ENCODE peak calls at places on chromosomes 11 and 22, in eight cellular contexts. One of them, this sample, is unnamed.

GRCh38 chr11:123357990-123358827 is 71.9 kb upstream of the GRAMD1B start:
- DNase-seq in breast epithelium: no peak
- DNase-seq in A549: no peak
- DNase-seq in CD8-positive, alpha-beta T cell: no peak
- DNase-seq in right atrium auricular region: no peak
- DNase-seq in colonic mucosa: no peak
- DNase-seq in uterus: no peak
- DNase-seq in PC-3: peak; percentile 38
- DNase-seq in this sample: no peak

GRCh38 chr22:20131856-20132685 is 467 bp downstream of the ZDHHC8 start:
- DNase-seq in breast epithelium: no peak
- DNase-seq in A549: no peak
- DNase-seq in CD8-positive, alpha-beta T cell: no peak
- DNase-seq in right atrium auricular region: no peak
- DNase-seq in colonic mucosa: no peak
- DNase-seq in uterus: no peak
- DNase-seq in PC-3: no peak
- DNase-seq in this sample: no peak

GRCh38 chr22:38353142-38353629 is 36.0 kb upstream of the CSNK1E start:
- DNase-seq in breast epithelium: no peak
- DNase-seq in A549: peak; percentile 56
- DNase-seq in CD8-positive, alpha-beta T cell: peak; percentile 87
- DNase-seq in right atrium auricular region: peak; percentile 76
- DNase-seq in colonic mucosa: peak; percentile 72
- DNase-seq in uterus: peak; percentile 52
- DNase-seq in PC-3: peak; percentile 63
- DNase-seq in this sample: peak; percentile 26

GRCh38 chr11:10456519-10456918 is 1.5 kb downstream of the AMPD3 start:
- DNase-seq in breast epithelium: no peak
- DNase-seq in A549: no peak
- DNase-seq in CD8-positive, alpha-beta T cell: peak; percentile 52
- DNase-seq in right atrium auricular region: no peak
- DNase-seq in colonic mucosa: no peak
- DNase-seq in uterus: no peak
- DNase-seq in PC-3: no peak
- DNase-seq in this sample: no peak

GRCh38 chr22:38180841-38181452 is 683 bp downstream of the PLA2G6 start:
- DNase-seq in breast epithelium: peak; percentile 66
- DNase-seq in A549: no peak
- DNase-seq in CD8-positive, alpha-beta T cell: peak; percentile 62
- DNase-seq in right atrium auricular region: no peak
- DNase-seq in colonic mucosa: peak; percentile 83
- DNase-seq in uterus: no peak
- DNase-seq in PC-3: peak; percentile 56
- DNase-seq in this sample: no peak

GRCh38 chr11:85431319-85431718 is 195.8 kb downstream of the DLG2 start:
- DNase-seq in breast epithelium: no peak
- DNase-seq in A549: no peak
- DNase-seq in CD8-positive, alpha-beta T cell: no peak
- DNase-seq in right atrium auricular region: no peak
- DNase-seq in colonic mucosa: no peak
- DNase-seq in uterus: no peak
- DNase-seq in PC-3: no peak
- DNase-seq in this sample: no peak

GRCh38 chr11:130874396-130874795 is 41.9 kb downstream of the SNX19 start:
- DNase-seq in breast epithelium: no peak
- DNase-seq in A549: no peak
- DNase-seq in CD8-positive, alpha-beta T cell: no peak
- DNase-seq in right atrium auricular region: no peak
- DNase-seq in colonic mucosa: no peak
- DNase-seq in uterus: no peak
- DNase-seq in PC-3: no peak
- DNase-seq in this sample: no peak

GRCh38 chr11:123654566-123655081 is at the start of gene SCN3B:
- DNase-seq in breast epithelium: peak; percentile 49
- DNase-seq in A549: peak; percentile 72
- DNase-seq in CD8-positive, alpha-beta T cell: no peak
- DNase-seq in right atrium auricular region: no peak
- DNase-seq in colonic mucosa: peak; percentile 73
- DNase-seq in uterus: peak; percentile 43
- DNase-seq in PC-3: peak; percentile 74
- DNase-seq in this sample: peak; percentile 59

GRCh38 chr11:120709808-120710207 is 198.3 kb downstream of the GRIK4 start:
- DNase-seq in breast epithelium: no peak
- DNase-seq in A549: no peak
- DNase-seq in CD8-positive, alpha-beta T cell: no peak
- DNase-seq in right atrium auricular region: peak; percentile 23
- DNase-seq in colonic mucosa: no peak
- DNase-seq in uterus: no peak
- DNase-seq in PC-3: no peak
- DNase-seq in this sample: no peak

GRCh38 chr11:45108070-45109064 is 38.1 kb upstream of the PRDM11 start:
- DNase-seq in breast epithelium: no peak
- DNase-seq in A549: no peak
- DNase-seq in CD8-positive, alpha-beta T cell: peak; percentile 43
- DNase-seq in right atrium auricular region: no peak
- DNase-seq in colonic mucosa: peak; percentile 21
- DNase-seq in uterus: no peak
- DNase-seq in PC-3: no peak
- DNase-seq in this sample: no peak

GRCh38 chr22:28935140-28935539 is 51.8 kb downstream of the ZNRF3 start:
- DNase-seq in breast epithelium: no peak
- DNase-seq in A549: no peak
- DNase-seq in CD8-positive, alpha-beta T cell: no peak
- DNase-seq in right atrium auricular region: no peak
- DNase-seq in colonic mucosa: no peak
- DNase-seq in uterus: no peak
- DNase-seq in PC-3: no peak
- DNase-seq in this sample: no peak

GRCh38 chr22:28937206-28938025 is 54.0 kb downstream of the ZNRF3 start:
- DNase-seq in breast epithelium: no peak
- DNase-seq in A549: no peak
- DNase-seq in CD8-positive, alpha-beta T cell: no peak
- DNase-seq in right atrium auricular region: no peak
- DNase-seq in colonic mucosa: no peak
- DNase-seq in uterus: no peak
- DNase-seq in PC-3: no peak
- DNase-seq in this sample: no peak

GRCh38 chr22:28934026-28934425 is 50.7 kb downstream of the ZNRF3 start:
- DNase-seq in breast epithelium: no peak
- DNase-seq in A549: no peak
- DNase-seq in CD8-positive, alpha-beta T cell: no peak
- DNase-seq in right atrium auricular region: no peak
- DNase-seq in colonic mucosa: no peak
- DNase-seq in uterus: no peak
- DNase-seq in PC-3: no peak
- DNase-seq in this sample: no peak

GRCh38 chr22:28936200-28936599 is 52.8 kb downstream of the ZNRF3 start:
- DNase-seq in breast epithelium: no peak
- DNase-seq in A549: no peak
- DNase-seq in CD8-positive, alpha-beta T cell: no peak
- DNase-seq in right atrium auricular region: no peak
- DNase-seq in colonic mucosa: no peak
- DNase-seq in uterus: no peak
- DNase-seq in PC-3: no peak
- DNase-seq in this sample: no peak

DNA sequence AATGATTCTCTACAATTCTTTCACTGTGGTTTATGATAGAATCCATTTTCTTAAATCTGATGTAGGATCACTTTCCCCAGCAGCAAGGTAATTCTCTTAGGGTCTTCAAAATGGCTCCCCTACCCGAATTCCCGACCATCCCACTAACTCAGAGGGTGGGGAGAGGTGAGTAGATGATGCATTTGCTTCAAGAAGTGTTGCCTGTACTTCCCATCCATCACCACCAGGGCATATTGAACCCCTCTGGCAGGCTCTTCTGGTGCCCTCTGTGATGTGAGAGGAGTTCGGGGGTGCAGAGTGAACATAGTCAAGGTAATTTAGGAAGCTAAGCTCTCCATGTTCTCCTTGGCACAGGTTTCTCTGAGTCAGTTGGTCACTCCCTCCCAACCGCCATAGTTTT is 52.3 kb downstream of the ZNRF3 start:
- DNase-seq in breast epithelium: no peak
- DNase-seq in A549: no peak
- DNase-seq in CD8-positive, alpha-beta T cell: no peak
- DNase-seq in right atrium auricular region: no peak
- DNase-seq in colonic mucosa: no peak
- DNase-seq in uterus: no peak
- DNase-seq in PC-3: no peak
- DNase-seq in this sample: no peak
- TF ChIP-seq CTCF in breast epithelium: no peak
- TF ChIP-seq CTCF in A549: no peak
- TF ChIP-seq CTCF in CD8-positive, alpha-beta T cell: peak; percentile 19
- TF ChIP-seq CTCF in right atrium auricular region: no peak
- TF ChIP-seq CTCF in colonic mucosa: no peak
- TF ChIP-seq CTCF in uterus: no peak
- TF ChIP-seq CTCF in PC-3: peak; percentile 24
- TF ChIP-seq CTCF in this sample: peak; percentile 57

GRCh38 chr22:31933816-31934482 is 10.4 kb upstream of the YWHAH start:
- DNase-seq in breast epithelium: no peak
- DNase-seq in A549: no peak
- DNase-seq in CD8-positive, alpha-beta T cell: no peak
- DNase-seq in right atrium auricular region: no peak
- DNase-seq in colonic mucosa: no peak
- DNase-seq in uterus: no peak
- DNase-seq in PC-3: no peak
- DNase-seq in this sample: no peak

GRCh38 chr22:31933406-31933805 is 10.9 kb upstream of the YWHAH start:
- DNase-seq in breast epithelium: no peak
- DNase-seq in A549: no peak
- DNase-seq in CD8-positive, alpha-beta T cell: no peak
- DNase-seq in right atrium auricular region: no peak
- DNase-seq in colonic mucosa: no peak
- DNase-seq in uterus: no peak
- DNase-seq in PC-3: no peak
- DNase-seq in this sample: no peak

GRCh38 chr22:31938258-31938657 is 6.1 kb upstream of the YWHAH start:
- DNase-seq in breast epithelium: no peak
- DNase-seq in A549: no peak
- DNase-seq in CD8-positive, alpha-beta T cell: no peak
- DNase-seq in right atrium auricular region: no peak
- DNase-seq in colonic mucosa: no peak
- DNase-seq in uterus: no peak
- DNase-seq in PC-3: no peak
- DNase-seq in this sample: no peak

GRCh38 chr22:31937328-31937727 is 7.0 kb upstream of the YWHAH start:
- DNase-seq in breast epithelium: no peak
- DNase-seq in A549: no peak
- DNase-seq in CD8-positive, alpha-beta T cell: no peak
- DNase-seq in right atrium auricular region: no peak
- DNase-seq in colonic mucosa: no peak
- DNase-seq in uterus: no peak
- DNase-seq in PC-3: no peak
- DNase-seq in this sample: no peak

DNA sequence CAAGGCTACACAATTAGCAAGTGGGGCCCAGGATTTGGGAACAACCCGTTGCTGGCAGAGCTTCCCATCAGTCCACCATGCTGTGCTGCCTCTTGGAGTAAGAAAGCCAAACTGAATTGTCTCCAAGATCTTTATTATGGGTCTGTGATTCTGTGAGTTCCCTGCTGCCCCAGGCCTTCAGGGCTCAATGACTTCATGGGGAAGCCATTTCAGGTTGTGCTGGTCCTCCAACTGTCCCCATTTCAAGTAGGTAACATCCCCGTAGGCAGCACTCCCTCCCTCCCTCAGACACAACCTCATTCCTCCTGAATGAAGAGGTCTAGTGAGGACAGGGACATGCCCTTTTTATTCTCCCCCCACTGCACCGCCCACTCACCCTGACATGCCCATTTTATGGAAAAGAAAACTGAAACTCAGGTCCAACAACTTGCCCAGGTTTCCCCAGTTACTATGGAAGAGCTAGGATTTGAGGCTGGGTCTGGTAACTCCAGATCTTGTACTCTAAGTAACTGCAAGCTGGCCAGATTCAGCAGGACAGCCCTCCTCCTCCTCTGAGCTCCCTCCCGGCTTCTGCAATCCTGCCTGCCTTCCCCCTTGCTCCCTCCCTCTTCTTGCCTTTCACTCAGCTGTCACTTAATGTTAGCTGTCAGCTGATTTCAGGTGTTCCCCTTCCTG is 8.2 kb upstream of the YWHAH start:
- DNase-seq in breast epithelium: no peak
- DNase-seq in A549: no peak
- DNase-seq in CD8-positive, alpha-beta T cell: no peak
- DNase-seq in right atrium auricular region: no peak
- DNase-seq in colonic mucosa: no peak
- DNase-seq in uterus: no peak
- DNase-seq in PC-3: no peak
- DNase-seq in this sample: no peak
- H3K4me3 ChIP-seq in breast epithelium: no peak overlapping the region
- H3K4me3 ChIP-seq in A549: no peak overlapping the region
- H3K4me3 ChIP-seq in CD8-positive, alpha-beta T cell: no peak overlapping the region
- H3K4me3 ChIP-seq in right atrium auricular region: no peak overlapping the region
- H3K4me3 ChIP-seq in colonic mucosa: no peak overlapping the region
- H3K4me3 ChIP-seq in uterus: no peak overlapping the region
- H3K4me3 ChIP-seq in PC-3: no peak overlapping the region
- H3K4me3 ChIP-seq in this sample: no peak overlapping the region

GRCh38 chr11:62981743-62982142 is 3.0 kb downstream of the SLC22A6 start:
- DNase-seq in breast epithelium: no peak
- DNase-seq in A549: no peak
- DNase-seq in CD8-positive, alpha-beta T cell: no peak
- DNase-seq in right atrium auricular region: no peak
- DNase-seq in colonic mucosa: no peak
- DNase-seq in uterus: no peak
- DNase-seq in PC-3: no peak
- DNase-seq in this sample: no peak
- TF ChIP-seq CTCF in breast epithelium: no peak
- TF ChIP-seq CTCF in A549: no peak
- TF ChIP-seq CTCF in CD8-positive, alpha-beta T cell: no peak
- TF ChIP-seq CTCF in right atrium auricular region: no peak
- TF ChIP-seq CTCF in colonic mucosa: no peak
- TF ChIP-seq CTCF in uterus: no peak
- TF ChIP-seq CTCF in PC-3: no peak
- TF ChIP-seq CTCF in this sample: no peak

GRCh38 chr11:109914038-109914437 is 179.2 kb upstream of the ZC3H12C start:
- DNase-seq in breast epithelium: no peak
- DNase-seq in A549: no peak
- DNase-seq in CD8-positive, alpha-beta T cell: no peak
- DNase-seq in right atrium auricular region: no peak
- DNase-seq in colonic mucosa: no peak
- DNase-seq in uterus: no peak
- DNase-seq in PC-3: peak; percentile 84
- DNase-seq in this sample: no peak
- H3K4me3 ChIP-seq in breast epithelium: no peak overlapping the region
- H3K4me3 ChIP-seq in A549: no peak overlapping the region
- H3K4me3 ChIP-seq in CD8-positive, alpha-beta T cell: no peak overlapping the region
- H3K4me3 ChIP-seq in right atrium auricular region: no peak overlapping the region
- H3K4me3 ChIP-seq in colonic mucosa: no peak overlapping the region
- H3K4me3 ChIP-seq in uterus: no peak overlapping the region
- H3K4me3 ChIP-seq in PC-3: no peak overlapping the region
- H3K4me3 ChIP-seq in this sample: no peak overlapping the region

GRCh38 chr11:75241036-75241905 is 697 bp downstream of the TPBGL start:
- DNase-seq in breast epithelium: peak; percentile 61
- DNase-seq in A549: peak; percentile 86
- DNase-seq in CD8-positive, alpha-beta T cell: peak; percentile 91
- DNase-seq in right atrium auricular region: peak; percentile 74
- DNase-seq in colonic mucosa: peak; percentile 86
- DNase-seq in uterus: peak; percentile 55
- DNase-seq in PC-3: peak; percentile 94
- DNase-seq in this sample: peak; percentile 74
- TF ChIP-seq CTCF in breast epithelium: no peak
- TF ChIP-seq CTCF in A549: peak; percentile 99
- TF ChIP-seq CTCF in CD8-positive, alpha-beta T cell: peak; percentile 77
- TF ChIP-seq CTCF in right atrium auricular region: peak; percentile 97
- TF ChIP-seq CTCF in colonic mucosa: peak; percentile 58
- TF ChIP-seq CTCF in uterus: peak; percentile 42
- TF ChIP-seq CTCF in PC-3: peak; percentile 70
- TF ChIP-seq CTCF in this sample: peak; percentile 57